ENCODE peak calls at places on chromosomes 16 and 17, in six cellular contexts. B is stromal cell of bone marrow; S is non-pigmented ciliary epithelial cell; O is EL; U is choroid plexus epithelial cell; Z is activated T-cell treated with anti-CD3 and anti-CD28 coated beads, Interleukin-2, amount 50 U/mL, for 72 hours. I is an unnamed sample.

GRCh38 chr17:45703806-45704205 is 80.3 kb upstream of the CRHR1 start:
- DNase-seq in U (no peak), Z (no peak), O (no peak), B (no peak), S (no peak), I (no peak)

GRCh38 chr17:45021607-45022287 is 29.7 kb downstream of the DCAKD start:
- DNase-seq in S (no peak), Z (peak), U (peak), O (peak), B (no peak), I (peak)

GRCh38 chr16:66135376-66135775 is 231.1 kb upstream of the CDH5 start:
- DNase-seq in Z (no peak), U (peak), B (no peak), O (no peak), S (no peak), I (no peak)

GRCh38 chr16:15041260-15042011 is 14.4 kb downstream of the NTAN1 start:
- DNase-seq in B (peak), U (peak), Z (no peak), S (no peak), O (peak), I (no peak)

GRCh38 chr17:16304832-16305231 is 48.4 kb downstream of the CENPV start:
- DNase-seq in S (no peak), U (peak), Z (no peak), B (no peak), O (peak), I (peak)

GRCh38 chr16:8905168-8905762 is 23.1 kb downstream of the LITAFD start:
- DNase-seq in S (no peak), B (no peak), Z (no peak), U (peak), O (no peak), I (no peak)

GRCh38 chr16:67552476-67552875 is 9.8 kb upstream of the CTCF start:
- DNase-seq in Z (no peak), O (no peak), B (no peak), U (no peak), S (no peak), I (no peak)

GRCh38 chr16:87604572-87605135 is 2.3 kb downstream of the JPH3 start:
- DNase-seq in S (no peak), Z (no peak), U (no peak), O (no peak), B (no peak), I (no peak)

GRCh38 chr16:79798416-79799053 is 198.0 kb upstream of the MAF start:
- DNase-seq in S (no peak), B (no peak), O (no peak), U (no peak), Z (no peak), I (no peak)

GRCh38 chr17:34579979-34580684 is 750 bp downstream of the TMEM132E start:
- DNase-seq in B (no peak), Z (peak), U (peak), O (peak), S (no peak), I (peak)

GRCh38 chr16:85557083-85557975 is 55.8 kb upstream of the GSE1 start:
- DNase-seq in S (no peak), U (peak), Z (peak), B (no peak), O (peak), I (no peak)

GRCh38 chr17:43756176-43756575 is 2.4 kb downstream of the SOST start:
- DNase-seq in U (no peak), O (no peak), Z (no peak), B (no peak), S (no peak), I (no peak)

GRCh38 chr17:59278401-59278800 is 53.1 kb upstream of the YPEL2 start:
- DNase-seq in U (no peak), O (no peak), Z (no peak), S (no peak), B (no peak), I (no peak)

GRCh38 chr16:67246081-67246944 is 968 bp downstream of the FHOD1 start:
- DNase-seq in B (peak), S (peak), O (peak), Z (peak), U (peak), I (peak)

GRCh38 chr16:86808863-86809444 is 230.6 kb downstream of the FOXL1 start:
- DNase-seq in S (no peak), Z (no peak), U (no peak), O (no peak), B (no peak), I (no peak)

GRCh38 chr17:51128089-51128488 is 7.4 kb upstream of the SPAG9 start:
- DNase-seq in B (no peak), U (no peak), S (no peak), O (no peak), Z (peak), I (no peak)

GRCh38 chr16:27366687-27367462 is 35.1 kb upstream of the IL21R start:
- DNase-seq in B (no peak), U (no peak), Z (peak), O (no peak), S (no peak), I (no peak)

GRCh38 chr17:73293031-73293430 is 18.8 kb downstream of the CDC42EP4 start:
- DNase-seq in S (no peak), Z (no peak), U (peak), O (no peak), B (no peak), I (no peak)

GRCh38 chr16:84339316-84339715 is 29.0 kb upstream of the ATP2C2 start:
- DNase-seq in U (no peak), S (no peak), Z (no peak), B (no peak), O (no peak), I (no peak)